ENCODE peak calls at places on chromosomes 13 and 19, in six cellular contexts. One of them, this sample, is unnamed.

GRCh38 chr13:59843040-59843439 is 320.7 kb downstream of the DIAPH3 start:
- DNase-seq in AG08396: no peak
- DNase-seq in activated CD4-positive, alpha-beta T cell treated with anti-CD3 and anti-CD28 coated beads, Interleukin-2, amount 50 U/mL, for 24 hours: no peak
- DNase-seq in stimulated activated CD8-positive, alpha-beta memory T cell treated with anti-CD3 and anti-CD28 coated beads, Interleukin-4, amount 100 ng/mL, for 48 hours: no peak
- DNase-seq in memory B cell: no peak
- DNase-seq in NCI-H1092: no peak
- DNase-seq in this sample: no peak

GRCh38 chr19:5492813-5493409 is 37.7 kb downstream of the ZNRF4 start:
- DNase-seq in NCI-H1092: no peak
- DNase-seq in activated CD4-positive, alpha-beta T cell treated with anti-CD3 and anti-CD28 coated beads, Interleukin-2, amount 50 U/mL, for 24 hours: no peak
- DNase-seq in stimulated activated CD8-positive, alpha-beta memory T cell treated with anti-CD3 and anti-CD28 coated beads, Interleukin-4, amount 100 ng/mL, for 48 hours: no peak
- DNase-seq in AG08396: no peak
- DNase-seq in memory B cell: no peak
- DNase-seq in this sample: no peak

GRCh38 chr13:70668293-70668692 is 560.0 kb upstream of the KLHL1 start:
- DNase-seq in memory B cell: no peak
- DNase-seq in stimulated activated CD8-positive, alpha-beta memory T cell treated with anti-CD3 and anti-CD28 coated beads, Interleukin-4, amount 100 ng/mL, for 48 hours: no peak
- DNase-seq in AG08396: no peak
- DNase-seq in activated CD4-positive, alpha-beta T cell treated with anti-CD3 and anti-CD28 coated beads, Interleukin-2, amount 50 U/mL, for 24 hours: no peak
- DNase-seq in NCI-H1092: no peak
- DNase-seq in this sample: peak; percentile 1

GRCh38 chr13:111114362-111115050 is 604 bp upstream of the ARHGEF7 start:
- DNase-seq in memory B cell: peak; percentile 46
- DNase-seq in activated CD4-positive, alpha-beta T cell treated with anti-CD3 and anti-CD28 coated beads, Interleukin-2, amount 50 U/mL, for 24 hours: no peak
- DNase-seq in NCI-H1092: peak; percentile 59
- DNase-seq in stimulated activated CD8-positive, alpha-beta memory T cell treated with anti-CD3 and anti-CD28 coated beads, Interleukin-4, amount 100 ng/mL, for 48 hours: no peak
- DNase-seq in AG08396: peak; percentile 58
- DNase-seq in this sample: peak; percentile 15

GRCh38 chr19:10946964-10947657 is 13.7 kb upstream of the SMARCA4 start:
- DNase-seq in stimulated activated CD8-positive, alpha-beta memory T cell treated with anti-CD3 and anti-CD28 coated beads, Interleukin-4, amount 100 ng/mL, for 48 hours: no peak
- DNase-seq in NCI-H1092: no peak
- DNase-seq in AG08396: no peak
- DNase-seq in activated CD4-positive, alpha-beta T cell treated with anti-CD3 and anti-CD28 coated beads, Interleukin-2, amount 50 U/mL, for 24 hours: no peak
- DNase-seq in memory B cell: no peak
- DNase-seq in this sample: no peak

GRCh38 chr19:5463959-5464358 is 8.7 kb downstream of the ZNRF4 start:
- DNase-seq in AG08396: no peak
- DNase-seq in NCI-H1092: no peak
- DNase-seq in memory B cell: no peak
- DNase-seq in stimulated activated CD8-positive, alpha-beta memory T cell treated with anti-CD3 and anti-CD28 coated beads, Interleukin-4, amount 100 ng/mL, for 48 hours: no peak
- DNase-seq in activated CD4-positive, alpha-beta T cell treated with anti-CD3 and anti-CD28 coated beads, Interleukin-2, amount 50 U/mL, for 24 hours: no peak
- DNase-seq in this sample: no peak

GRCh38 chr13:29933401-29933800 is 83.0 kb upstream of the UBL3 start:
- DNase-seq in stimulated activated CD8-positive, alpha-beta memory T cell treated with anti-CD3 and anti-CD28 coated beads, Interleukin-4, amount 100 ng/mL, for 48 hours: no peak
- DNase-seq in NCI-H1092: no peak
- DNase-seq in AG08396: no peak
- DNase-seq in memory B cell: no peak
- DNase-seq in activated CD4-positive, alpha-beta T cell treated with anti-CD3 and anti-CD28 coated beads, Interleukin-2, amount 50 U/mL, for 24 hours: no peak
- DNase-seq in this sample: no peak

GRCh38 chr13:31722684-31723083 is 16.6 kb upstream of the RXFP2 start:
- DNase-seq in activated CD4-positive, alpha-beta T cell treated with anti-CD3 and anti-CD28 coated beads, Interleukin-2, amount 50 U/mL, for 24 hours: no peak
- DNase-seq in stimulated activated CD8-positive, alpha-beta memory T cell treated with anti-CD3 and anti-CD28 coated beads, Interleukin-4, amount 100 ng/mL, for 48 hours: no peak
- DNase-seq in memory B cell: no peak
- DNase-seq in NCI-H1092: peak; percentile 40
- DNase-seq in AG08396: no peak
- DNase-seq in this sample: no peak

GRCh38 chr13:29914591-29914990 is 64.2 kb upstream of the UBL3 start:
- DNase-seq in memory B cell: no peak
- DNase-seq in stimulated activated CD8-positive, alpha-beta memory T cell treated with anti-CD3 and anti-CD28 coated beads, Interleukin-4, amount 100 ng/mL, for 48 hours: no peak
- DNase-seq in AG08396: no peak
- DNase-seq in NCI-H1092: no peak
- DNase-seq in activated CD4-positive, alpha-beta T cell treated with anti-CD3 and anti-CD28 coated beads, Interleukin-2, amount 50 U/mL, for 24 hours: no peak
- DNase-seq in this sample: no peak

GRCh38 chr19:16226184-16226591 is 28.5 kb downstream of the AP1M1 start:
- DNase-seq in memory B cell: no peak
- DNase-seq in stimulated activated CD8-positive, alpha-beta memory T cell treated with anti-CD3 and anti-CD28 coated beads, Interleukin-4, amount 100 ng/mL, for 48 hours: no peak
- DNase-seq in AG08396: no peak
- DNase-seq in activated CD4-positive, alpha-beta T cell treated with anti-CD3 and anti-CD28 coated beads, Interleukin-2, amount 50 U/mL, for 24 hours: no peak
- DNase-seq in NCI-H1092: no peak
- DNase-seq in this sample: no peak

GRCh38 chr19:11538232-11539036 is at the start of gene CNN1:
- DNase-seq in activated CD4-positive, alpha-beta T cell treated with anti-CD3 and anti-CD28 coated beads, Interleukin-2, amount 50 U/mL, for 24 hours: no peak
- DNase-seq in stimulated activated CD8-positive, alpha-beta memory T cell treated with anti-CD3 and anti-CD28 coated beads, Interleukin-4, amount 100 ng/mL, for 48 hours: no peak
- DNase-seq in AG08396: peak; percentile 93
- DNase-seq in NCI-H1092: no peak
- DNase-seq in memory B cell: no peak
- DNase-seq in this sample: no peak

GRCh38 chr13:72686766-72687165 is 40.7 kb downstream of the MZT1 start:
- DNase-seq in memory B cell: no peak
- DNase-seq in stimulated activated CD8-positive, alpha-beta memory T cell treated with anti-CD3 and anti-CD28 coated beads, Interleukin-4, amount 100 ng/mL, for 48 hours: no peak
- DNase-seq in AG08396: no peak
- DNase-seq in NCI-H1092: no peak
- DNase-seq in activated CD4-positive, alpha-beta T cell treated with anti-CD3 and anti-CD28 coated beads, Interleukin-2, amount 50 U/mL, for 24 hours: no peak
- DNase-seq in this sample: no peak

GRCh38 chr19:43719378-43719868 is 3.5 kb downstream of the IRGC start:
- DNase-seq in activated CD4-positive, alpha-beta T cell treated with anti-CD3 and anti-CD28 coated beads, Interleukin-2, amount 50 U/mL, for 24 hours: no peak
- DNase-seq in stimulated activated CD8-positive, alpha-beta memory T cell treated with anti-CD3 and anti-CD28 coated beads, Interleukin-4, amount 100 ng/mL, for 48 hours: no peak
- DNase-seq in AG08396: no peak
- DNase-seq in memory B cell: no peak
- DNase-seq in NCI-H1092: no peak
- DNase-seq in this sample: no peak

GRCh38 chr13:98557934-98558630 is 18.8 kb downstream of the STK24 start:
- DNase-seq in NCI-H1092: no peak
- DNase-seq in activated CD4-positive, alpha-beta T cell treated with anti-CD3 and anti-CD28 coated beads, Interleukin-2, amount 50 U/mL, for 24 hours: no peak
- DNase-seq in AG08396: no peak
- DNase-seq in stimulated activated CD8-positive, alpha-beta memory T cell treated with anti-CD3 and anti-CD28 coated beads, Interleukin-4, amount 100 ng/mL, for 48 hours: no peak
- DNase-seq in memory B cell: no peak
- DNase-seq in this sample: no peak

GRCh38 chr13:108376308-108376707 is 106.8 kb downstream of the TNFSF13B start:
- DNase-seq in stimulated activated CD8-positive, alpha-beta memory T cell treated with anti-CD3 and anti-CD28 coated beads, Interleukin-4, amount 100 ng/mL, for 48 hours: no peak
- DNase-seq in AG08396: no peak
- DNase-seq in memory B cell: no peak
- DNase-seq in activated CD4-positive, alpha-beta T cell treated with anti-CD3 and anti-CD28 coated beads, Interleukin-2, amount 50 U/mL, for 24 hours: no peak
- DNase-seq in NCI-H1092: no peak
- DNase-seq in this sample: no peak

GRCh38 chr13:27830010-27830409 is 37.7 kb downstream of the GSX1 start:
- DNase-seq in NCI-H1092: no peak
- DNase-seq in AG08396: peak; percentile 79
- DNase-seq in stimulated activated CD8-positive, alpha-beta memory T cell treated with anti-CD3 and anti-CD28 coated beads, Interleukin-4, amount 100 ng/mL, for 48 hours: peak; percentile 81
- DNase-seq in memory B cell: peak; percentile 84
- DNase-seq in activated CD4-positive, alpha-beta T cell treated with anti-CD3 and anti-CD28 coated beads, Interleukin-2, amount 50 U/mL, for 24 hours: peak; percentile 10
- DNase-seq in this sample: peak; percentile 74

GRCh38 chr19:4369888-4370260 is 26.5 kb downstream of the MPND start:
- DNase-seq in memory B cell: peak; percentile 51
- DNase-seq in AG08396: no peak
- DNase-seq in NCI-H1092: no peak
- DNase-seq in stimulated activated CD8-positive, alpha-beta memory T cell treated with anti-CD3 and anti-CD28 coated beads, Interleukin-4, amount 100 ng/mL, for 48 hours: peak; percentile 84
- DNase-seq in activated CD4-positive, alpha-beta T cell treated with anti-CD3 and anti-CD28 coated beads, Interleukin-2, amount 50 U/mL, for 24 hours: peak; percentile 59
- DNase-seq in this sample: peak; percentile 71

GRCh38 chr19:19062454-19063182 is 1.2 kb upstream of the SLC25A42 start:
- DNase-seq in memory B cell: no peak
- DNase-seq in activated CD4-positive, alpha-beta T cell treated with anti-CD3 and anti-CD28 coated beads, Interleukin-2, amount 50 U/mL, for 24 hours: no peak
- DNase-seq in NCI-H1092: no peak
- DNase-seq in AG08396: peak; percentile 54
- DNase-seq in stimulated activated CD8-positive, alpha-beta memory T cell treated with anti-CD3 and anti-CD28 coated beads, Interleukin-4, amount 100 ng/mL, for 48 hours: peak; percentile 52
- DNase-seq in this sample: no peak

GRCh38 chr13:27524981-27525975 is 74.9 kb upstream of the MTIF3 start:
- DNase-seq in memory B cell: no peak
- DNase-seq in activated CD4-positive, alpha-beta T cell treated with anti-CD3 and anti-CD28 coated beads, Interleukin-2, amount 50 U/mL, for 24 hours: no peak
- DNase-seq in stimulated activated CD8-positive, alpha-beta memory T cell treated with anti-CD3 and anti-CD28 coated beads, Interleukin-4, amount 100 ng/mL, for 48 hours: no peak
- DNase-seq in NCI-H1092: no peak
- DNase-seq in AG08396: no peak
- DNase-seq in this sample: no peak

GRCh38 chr19:33798701-33799111 is 2.0 kb downstream of the KCTD15 start:
- DNase-seq in memory B cell: no peak
- DNase-seq in NCI-H1092: no peak
- DNase-seq in AG08396: no peak
- DNase-seq in stimulated activated CD8-positive, alpha-beta memory T cell treated with anti-CD3 and anti-CD28 coated beads, Interleukin-4, amount 100 ng/mL, for 48 hours: no peak
- DNase-seq in activated CD4-positive, alpha-beta T cell treated with anti-CD3 and anti-CD28 coated beads, Interleukin-2, amount 50 U/mL, for 24 hours: no peak
- DNase-seq in this sample: no peak

GRCh38 chr13:109748677-109749076 is 37.7 kb downstream of the IRS2 start:
- DNase-seq in memory B cell: no peak
- DNase-seq in stimulated activated CD8-positive, alpha-beta memory T cell treated with anti-CD3 and anti-CD28 coated beads, Interleukin-4, amount 100 ng/mL, for 48 hours: no peak
- DNase-seq in activated CD4-positive, alpha-beta T cell treated with anti-CD3 and anti-CD28 coated beads, Interleukin-2, amount 50 U/mL, for 24 hours: no peak
- DNase-seq in AG08396: no peak
- DNase-seq in NCI-H1092: no peak
- DNase-seq in this sample: no peak

GRCh38 chr19:7917292-7918061 is 2.7 kb upstream of the SNAPC2 start:
- DNase-seq in activated CD4-positive, alpha-beta T cell treated with anti-CD3 and anti-CD28 coated beads, Interleukin-2, amount 50 U/mL, for 24 hours: no peak
- DNase-seq in memory B cell: peak; percentile 69
- DNase-seq in AG08396: peak; percentile 83
- DNase-seq in stimulated activated CD8-positive, alpha-beta memory T cell treated with anti-CD3 and anti-CD28 coated beads, Interleukin-4, amount 100 ng/mL, for 48 hours: peak; percentile 72
- DNase-seq in NCI-H1092: peak; percentile 30
- DNase-seq in this sample: peak; percentile 50

GRCh38 chr13:23778007-23778687 is 111.1 kb downstream of the MIPEP start:
- DNase-seq in memory B cell: no peak
- DNase-seq in activated CD4-positive, alpha-beta T cell treated with anti-CD3 and anti-CD28 coated beads, Interleukin-2, amount 50 U/mL, for 24 hours: no peak
- DNase-seq in stimulated activated CD8-positive, alpha-beta memory T cell treated with anti-CD3 and anti-CD28 coated beads, Interleukin-4, amount 100 ng/mL, for 48 hours: no peak
- DNase-seq in NCI-H1092: no peak
- DNase-seq in AG08396: no peak
- DNase-seq in this sample: no peak

GRCh38 chr13:87331178-87331577 is 340.0 kb upstream of the SLITRK5 start:
- DNase-seq in NCI-H1092: no peak
- DNase-seq in memory B cell: no peak
- DNase-seq in stimulated activated CD8-positive, alpha-beta memory T cell treated with anti-CD3 and anti-CD28 coated beads, Interleukin-4, amount 100 ng/mL, for 48 hours: no peak
- DNase-seq in AG08396: no peak
- DNase-seq in activated CD4-positive, alpha-beta T cell treated with anti-CD3 and anti-CD28 coated beads, Interleukin-2, amount 50 U/mL, for 24 hours: no peak
- DNase-seq in this sample: no peak

GRCh38 chr13:114012921-114013320 is 39.0 kb upstream of the C13orf46 start:
- DNase-seq in activated CD4-positive, alpha-beta T cell treated with anti-CD3 and anti-CD28 coated beads, Interleukin-2, amount 50 U/mL, for 24 hours: no peak
- DNase-seq in stimulated activated CD8-positive, alpha-beta memory T cell treated with anti-CD3 and anti-CD28 coated beads, Interleukin-4, amount 100 ng/mL, for 48 hours: no peak
- DNase-seq in memory B cell: no peak
- DNase-seq in AG08396: no peak
- DNase-seq in NCI-H1092: no peak
- DNase-seq in this sample: no peak

GRCh38 chr19:18053571-18054219 is 33.0 kb downstream of the IL12RB1 start:
- DNase-seq in stimulated activated CD8-positive, alpha-beta memory T cell treated with anti-CD3 and anti-CD28 coated beads, Interleukin-4, amount 100 ng/mL, for 48 hours: no peak
- DNase-seq in NCI-H1092: no peak
- DNase-seq in AG08396: peak; percentile 29
- DNase-seq in activated CD4-positive, alpha-beta T cell treated with anti-CD3 and anti-CD28 coated beads, Interleukin-2, amount 50 U/mL, for 24 hours: no peak
- DNase-seq in memory B cell: no peak
- DNase-seq in this sample: no peak

GRCh38 chr13:101291647-101292515 is 124.4 kb downstream of the NALCN start:
- DNase-seq in activated CD4-positive, alpha-beta T cell treated with anti-CD3 and anti-CD28 coated beads, Interleukin-2, amount 50 U/mL, for 24 hours: no peak
- DNase-seq in NCI-H1092: no peak
- DNase-seq in memory B cell: no peak
- DNase-seq in stimulated activated CD8-positive, alpha-beta memory T cell treated with anti-CD3 and anti-CD28 coated beads, Interleukin-4, amount 100 ng/mL, for 48 hours: no peak
- DNase-seq in AG08396: no peak
- DNase-seq in this sample: no peak

GRCh38 chr13:110138009-110138699 is 168.8 kb downstream of the COL4A1 start:
- DNase-seq in stimulated activated CD8-positive, alpha-beta memory T cell treated with anti-CD3 and anti-CD28 coated beads, Interleukin-4, amount 100 ng/mL, for 48 hours: peak; percentile 80
- DNase-seq in activated CD4-positive, alpha-beta T cell treated with anti-CD3 and anti-CD28 coated beads, Interleukin-2, amount 50 U/mL, for 24 hours: peak; percentile 62
- DNase-seq in AG08396: peak; percentile 91
- DNase-seq in NCI-H1092: peak; percentile 48
- DNase-seq in memory B cell: no peak
- DNase-seq in this sample: peak; percentile 19

GRCh38 chr19:4811328-4812131 is 20.0 kb downstream of the TICAM1 start:
- DNase-seq in memory B cell: peak; percentile 95
- DNase-seq in stimulated activated CD8-positive, alpha-beta memory T cell treated with anti-CD3 and anti-CD28 coated beads, Interleukin-4, amount 100 ng/mL, for 48 hours: peak; percentile 99
- DNase-seq in activated CD4-positive, alpha-beta T cell treated with anti-CD3 and anti-CD28 coated beads, Interleukin-2, amount 50 U/mL, for 24 hours: peak; percentile 86
- DNase-seq in AG08396: peak; percentile 72
- DNase-seq in NCI-H1092: peak; percentile 24
- DNase-seq in this sample: peak; percentile 74

GRCh38 chr19:17052439-17052838 is 22.8 kb downstream of the HAUS8 start:
- DNase-seq in NCI-H1092: no peak
- DNase-seq in memory B cell: no peak
- DNase-seq in activated CD4-positive, alpha-beta T cell treated with anti-CD3 and anti-CD28 coated beads, Interleukin-2, amount 50 U/mL, for 24 hours: no peak
- DNase-seq in AG08396: peak; percentile 66
- DNase-seq in stimulated activated CD8-positive, alpha-beta memory T cell treated with anti-CD3 and anti-CD28 coated beads, Interleukin-4, amount 100 ng/mL, for 48 hours: peak; percentile 34
- DNase-seq in this sample: peak; percentile 43

This sample was measured in small intestine.